ENCODE peak calls at places on chromosomes 12 and 14, in nine cellular contexts. One of them, this sample, is unnamed.

GRCh38 chr14:60303745-60304144 is 54.7 kb downstream of the PPM1A start:
- DNase-seq in K562: no peak
- DNase-seq in A549: no peak
- DNase-seq in HL-60: no peak
- DNase-seq in GM23338: no peak
- DNase-seq in GM12878: no peak
- DNase-seq in HepG2: no peak
- DNase-seq in HCT116: no peak
- DNase-seq in SK-N-SH: no peak
- DNase-seq in this sample: no peak

GRCh38 chr12:127078577-127079350 is 1188.2 kb upstream of the TMEM132C start:
- DNase-seq in K562: no peak
- DNase-seq in A549: no peak
- DNase-seq in HL-60: no peak
- DNase-seq in GM23338: no peak
- DNase-seq in GM12878: no peak
- DNase-seq in HepG2: no peak
- DNase-seq in HCT116: no peak
- DNase-seq in SK-N-SH: no peak
- DNase-seq in this sample: no peak

GRCh38 chr12:542290-543113 is 82.8 kb downstream of the B4GALNT3 start:
- DNase-seq in K562: no peak
- DNase-seq in A549: no peak
- DNase-seq in HL-60: no peak
- DNase-seq in GM23338: no peak
- DNase-seq in GM12878: no peak
- DNase-seq in HepG2: no peak
- DNase-seq in HCT116: no peak
- DNase-seq in SK-N-SH: no peak
- DNase-seq in this sample: no peak

GRCh38 chr14:81137316-81137715 is 83.4 kb downstream of the GTF2A1 start:
- DNase-seq in K562: no peak
- DNase-seq in A549: peak
- DNase-seq in HL-60: no peak
- DNase-seq in GM23338: no peak
- DNase-seq in GM12878: no peak
- DNase-seq in HepG2: no peak
- DNase-seq in HCT116: no peak
- DNase-seq in SK-N-SH: peak
- DNase-seq in this sample: no peak

GRCh38 chr12:122029620-122030426 is 8.1 kb downstream of the BCL7A start:
- DNase-seq in K562: no peak
- DNase-seq in A549: no peak
- DNase-seq in HL-60: no peak
- DNase-seq in GM23338: no peak
- DNase-seq in GM12878: no peak
- DNase-seq in HepG2: no peak
- DNase-seq in HCT116: no peak
- DNase-seq in SK-N-SH: no peak
- DNase-seq in this sample: no peak

GRCh38 chr12:115183752-115184151 is 499.8 kb upstream of the TBX3 start:
- DNase-seq in K562: no peak
- DNase-seq in A549: no peak
- DNase-seq in HL-60: no peak
- DNase-seq in GM23338: no peak
- DNase-seq in GM12878: no peak
- DNase-seq in HepG2: no peak
- DNase-seq in HCT116: no peak
- DNase-seq in SK-N-SH: no peak
- DNase-seq in this sample: no peak

GRCh38 chr12:41684997-41685396 is 459.7 kb downstream of the GXYLT1 start:
- DNase-seq in K562: no peak
- DNase-seq in A549: peak
- DNase-seq in HL-60: no peak
- DNase-seq in GM23338: no peak
- DNase-seq in GM12878: no peak
- DNase-seq in HepG2: no peak
- DNase-seq in HCT116: no peak
- DNase-seq in SK-N-SH: no peak
- DNase-seq in this sample: no peak

GRCh38 chr12:53207042-53207441 is at the start of gene ITGB7:
- DNase-seq in K562: peak
- DNase-seq in A549: no peak
- DNase-seq in HL-60: peak
- DNase-seq in GM23338: peak
- DNase-seq in GM12878: peak
- DNase-seq in HepG2: no peak
- DNase-seq in HCT116: no peak
- DNase-seq in SK-N-SH: no peak
- DNase-seq in this sample: no peak

GRCh38 chr14:35215110-35215872 is 76.9 kb upstream of the PSMA6 start:
- DNase-seq in K562: peak
- DNase-seq in A549: peak
- DNase-seq in HL-60: no peak
- DNase-seq in GM23338: peak
- DNase-seq in GM12878: no peak
- DNase-seq in HepG2: peak
- DNase-seq in HCT116: peak
- DNase-seq in SK-N-SH: no peak
- DNase-seq in this sample: no peak

GRCh38 chr14:28773917-28774691 is 7.5 kb downstream of the FOXG1 start:
- DNase-seq in K562: peak
- DNase-seq in A549: peak
- DNase-seq in HL-60: no peak
- DNase-seq in GM23338: peak
- DNase-seq in GM12878: no peak
- DNase-seq in HepG2: no peak
- DNase-seq in HCT116: no peak
- DNase-seq in SK-N-SH: no peak
- DNase-seq in this sample: no peak

GRCh38 chr14:90454041-90455000 is 57.5 kb downstream of the CALM1 start:
- DNase-seq in K562: peak
- DNase-seq in A549: peak
- DNase-seq in HL-60: no peak
- DNase-seq in GM23338: peak
- DNase-seq in GM12878: no peak
- DNase-seq in HepG2: peak
- DNase-seq in HCT116: peak
- DNase-seq in SK-N-SH: peak
- DNase-seq in this sample: no peak

GRCh38 chr14:91901449-91902250 is 34.3 kb upstream of the TC2N start:
- DNase-seq in K562: no peak
- DNase-seq in A549: no peak
- DNase-seq in HL-60: no peak
- DNase-seq in GM23338: no peak
- DNase-seq in GM12878: no peak
- DNase-seq in HepG2: no peak
- DNase-seq in HCT116: no peak
- DNase-seq in SK-N-SH: no peak
- DNase-seq in this sample: no peak

GRCh38 chr14:35963209-35963608 is 137.1 kb downstream of the BRMS1L start:
- DNase-seq in K562: peak
- DNase-seq in A549: peak
- DNase-seq in HL-60: no peak
- DNase-seq in GM23338: peak
- DNase-seq in GM12878: no peak
- DNase-seq in HepG2: peak
- DNase-seq in HCT116: peak
- DNase-seq in SK-N-SH: peak
- DNase-seq in this sample: no peak

GRCh38 chr14:102805941-102806340 is 28.7 kb downstream of the TRAF3 start:
- DNase-seq in K562: no peak
- DNase-seq in A549: no peak
- DNase-seq in HL-60: no peak
- DNase-seq in GM23338: no peak
- DNase-seq in GM12878: no peak
- DNase-seq in HepG2: no peak
- DNase-seq in HCT116: no peak
- DNase-seq in SK-N-SH: no peak
- DNase-seq in this sample: no peak

GRCh38 chr12:3336606-3337311 is 154.2 kb upstream of the PRMT8 start:
- DNase-seq in K562: no peak
- DNase-seq in A549: no peak
- DNase-seq in HL-60: no peak
- DNase-seq in GM23338: no peak
- DNase-seq in GM12878: no peak
- DNase-seq in HepG2: peak
- DNase-seq in HCT116: peak
- DNase-seq in SK-N-SH: peak
- DNase-seq in this sample: no peak

GRCh38 chr14:76880432-76880831 is 54.2 kb downstream of the LRRC74A start:
- DNase-seq in K562: peak
- DNase-seq in A549: no peak
- DNase-seq in HL-60: no peak
- DNase-seq in GM23338: no peak
- DNase-seq in GM12878: no peak
- DNase-seq in HepG2: no peak
- DNase-seq in HCT116: no peak
- DNase-seq in SK-N-SH: no peak
- DNase-seq in this sample: no peak

GRCh38 chr14:96095581-96096476 is 56.7 kb downstream of the C14orf132 start:
- DNase-seq in K562: no peak
- DNase-seq in A549: peak
- DNase-seq in HL-60: no peak
- DNase-seq in GM23338: peak
- DNase-seq in GM12878: no peak
- DNase-seq in HepG2: peak
- DNase-seq in HCT116: no peak
- DNase-seq in SK-N-SH: peak
- DNase-seq in this sample: no peak

GRCh38 chr14:23545740-23546411 is 5.7 kb downstream of the ZFHX2 start:
- DNase-seq in K562: no peak
- DNase-seq in A549: no peak
- DNase-seq in HL-60: no peak
- DNase-seq in GM23338: no peak
- DNase-seq in GM12878: no peak
- DNase-seq in HepG2: peak
- DNase-seq in HCT116: no peak
- DNase-seq in SK-N-SH: no peak
- DNase-seq in this sample: no peak

GRCh38 chr12:130714091-130714590 is 2.0 kb downstream of the RIMBP2 start:
- DNase-seq in K562: no peak
- DNase-seq in A549: no peak
- DNase-seq in HL-60: no peak
- DNase-seq in GM23338: peak
- DNase-seq in GM12878: no peak
- DNase-seq in HepG2: no peak
- DNase-seq in HCT116: no peak
- DNase-seq in SK-N-SH: peak
- DNase-seq in this sample: no peak
- TF ChIP-seq REST in K562: no peak
- TF ChIP-seq REST in A549: no peak
- TF ChIP-seq REST in HL-60: no peak
- TF ChIP-seq REST in GM23338: no peak
- TF ChIP-seq REST in GM12878: no peak
- TF ChIP-seq REST in HepG2: no peak
- TF ChIP-seq REST in HCT116: no peak
- TF ChIP-seq REST in SK-N-SH: no peak
- TF ChIP-seq REST in this sample: no peak

DNA sequence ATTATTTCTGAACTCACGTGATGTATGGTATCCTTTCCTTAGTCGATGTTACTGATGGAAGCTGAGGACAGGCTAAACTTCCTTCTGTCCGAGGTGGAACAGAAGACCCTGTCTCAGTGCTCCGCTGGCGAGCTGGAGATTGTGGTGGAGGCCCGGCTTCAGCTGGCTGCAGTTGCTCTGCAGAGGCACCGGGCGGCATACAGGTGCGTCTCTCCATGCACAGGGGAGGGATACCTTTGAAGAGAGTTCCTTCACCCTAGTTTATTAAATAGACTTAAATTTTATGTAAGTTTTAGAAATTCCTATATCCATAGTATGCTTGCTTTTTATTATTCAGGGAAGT is 186.7 kb upstream of the NEDD1 start:
- DNase-seq in K562: no peak
- DNase-seq in A549: peak
- DNase-seq in HL-60: peak
- DNase-seq in GM23338: peak
- DNase-seq in GM12878: no peak
- DNase-seq in HepG2: no peak
- DNase-seq in HCT116: no peak
- DNase-seq in SK-N-SH: no peak
- DNase-seq in this sample: no peak
- TF ChIP-seq CTCF in K562: no peak
- TF ChIP-seq CTCF in A549: no peak
- TF ChIP-seq CTCF in HL-60: no peak
- TF ChIP-seq CTCF in GM23338: peak
- TF ChIP-seq CTCF in GM12878: no peak
- TF ChIP-seq CTCF in HepG2: peak
- TF ChIP-seq CTCF in HCT116: peak
- TF ChIP-seq CTCF in SK-N-SH: peak
- TF ChIP-seq CTCF in this sample: peak

DNA sequence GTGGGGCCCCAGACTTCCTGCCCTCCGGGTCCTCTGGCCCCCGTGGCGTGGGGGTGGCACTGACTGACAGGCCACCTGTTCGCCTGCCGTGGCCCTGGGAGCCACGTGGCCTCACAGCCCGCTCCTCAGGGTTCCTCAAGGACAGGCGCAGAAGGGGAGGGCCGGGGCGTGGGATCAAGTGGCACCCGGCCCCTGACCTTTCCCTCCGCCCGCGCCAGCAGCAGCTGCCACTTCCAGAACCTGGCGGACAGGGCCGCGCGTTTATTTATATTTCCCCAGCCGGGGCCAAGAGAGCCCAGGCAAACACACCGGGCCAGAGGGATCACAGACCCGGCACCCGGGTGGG is 92.6 kb downstream of the RFLNA start:
- DNase-seq in K562: no peak
- DNase-seq in A549: no peak
- DNase-seq in HL-60: no peak
- DNase-seq in GM23338: no peak
- DNase-seq in GM12878: no peak
- DNase-seq in HepG2: peak
- DNase-seq in HCT116: no peak
- DNase-seq in SK-N-SH: no peak
- DNase-seq in this sample: no peak
- TF ChIP-seq REST in K562: no peak
- TF ChIP-seq REST in A549: no peak
- TF ChIP-seq REST in HL-60: no peak
- TF ChIP-seq REST in GM23338: no peak
- TF ChIP-seq REST in GM12878: no peak
- TF ChIP-seq REST in HepG2: no peak
- TF ChIP-seq REST in HCT116: no peak
- TF ChIP-seq REST in SK-N-SH: no peak
- TF ChIP-seq REST in this sample: no peak

DNA sequence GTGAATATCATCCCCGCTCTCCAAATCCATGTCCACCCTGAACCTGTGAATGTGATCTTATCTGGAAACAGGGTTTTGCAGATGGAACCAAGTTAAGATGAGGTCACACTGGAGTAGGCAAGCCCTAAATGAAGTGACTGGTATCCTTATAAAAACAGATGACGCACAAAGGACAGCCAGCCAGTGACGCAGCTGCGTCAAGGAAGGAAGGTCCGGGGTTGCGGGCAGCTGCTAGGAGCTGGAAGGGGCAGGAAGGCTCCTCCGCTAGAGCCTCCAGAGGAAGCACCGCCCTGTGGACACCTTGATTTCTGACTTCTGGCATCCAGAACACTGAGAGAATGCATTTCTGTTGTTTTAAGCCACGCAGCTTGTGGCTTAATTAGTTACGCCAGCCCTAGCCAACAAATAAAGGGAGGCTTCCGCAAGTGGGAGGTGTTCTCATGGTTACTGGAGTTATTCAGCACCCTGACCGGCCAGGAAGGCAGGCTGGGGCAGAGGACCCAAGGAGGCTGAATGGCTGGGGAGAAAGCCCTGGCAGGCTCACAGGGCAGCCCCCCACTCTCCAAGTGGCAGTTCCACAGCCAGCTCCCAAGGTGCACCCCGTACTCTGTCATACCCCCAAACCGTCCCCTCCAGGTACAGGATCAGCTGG is 127.6 kb upstream of the NCOR2 start:
- DNase-seq in K562: no peak
- DNase-seq in A549: no peak
- DNase-seq in HL-60: no peak
- DNase-seq in GM23338: peak
- DNase-seq in GM12878: no peak
- DNase-seq in HepG2: no peak
- DNase-seq in HCT116: no peak
- DNase-seq in SK-N-SH: no peak
- DNase-seq in this sample: no peak
- TF ChIP-seq CTCF in K562: no peak
- TF ChIP-seq CTCF in A549: no peak
- TF ChIP-seq CTCF in HL-60: no peak
- TF ChIP-seq CTCF in GM23338: no peak
- TF ChIP-seq CTCF in GM12878: no peak
- TF ChIP-seq CTCF in HepG2: no peak
- TF ChIP-seq CTCF in HCT116: no peak
- TF ChIP-seq CTCF in SK-N-SH: no peak
- TF ChIP-seq CTCF in this sample: no peak